ENCODE peak calls at places on chromosomes 7 and 10, in six cellular contexts. One of them, this sample, is unnamed.

GRCh38 chr10:129730272-129730992 is 233.6 kb downstream of the EBF3 start:
- DNase-seq in iris pigment epithelial cell: no peak
- DNase-seq in body of pancreas: no peak
- DNase-seq in hepatic stellate cell: no peak
- DNase-seq in K562: no peak
- DNase-seq in tibial nerve: no peak
- DNase-seq in this sample: no peak

GRCh38 chr10:77603529-77603927 is 34.1 kb downstream of the KCNMA1 start:
- DNase-seq in iris pigment epithelial cell: no peak
- DNase-seq in body of pancreas: no peak
- DNase-seq in hepatic stellate cell: no peak
- DNase-seq in K562: no peak
- DNase-seq in tibial nerve: no peak
- DNase-seq in this sample: no peak

GRCh38 chr10:124622158-124622557 is 122.0 kb downstream of the FAM53B start:
- DNase-seq in iris pigment epithelial cell: no peak
- DNase-seq in body of pancreas: no peak
- DNase-seq in hepatic stellate cell: no peak
- DNase-seq in K562: no peak
- DNase-seq in tibial nerve: no peak
- DNase-seq in this sample: no peak

GRCh38 chr7:43516581-43517342 is 66.1 kb upstream of the STK17A start:
- DNase-seq in iris pigment epithelial cell: peak
- DNase-seq in body of pancreas: no peak
- DNase-seq in hepatic stellate cell: no peak
- DNase-seq in K562: no peak
- DNase-seq in tibial nerve: no peak
- DNase-seq in this sample: no peak

GRCh38 chr7:131326576-131326975 is 1.1 kb upstream of the MKLN1 start:
- DNase-seq in iris pigment epithelial cell: no peak
- DNase-seq in body of pancreas: no peak
- DNase-seq in hepatic stellate cell: no peak
- DNase-seq in K562: peak
- DNase-seq in tibial nerve: no peak
- DNase-seq in this sample: no peak

GRCh38 chr10:78448470-78448869 is 414.8 kb downstream of the RPS24 start:
- DNase-seq in iris pigment epithelial cell: no peak
- DNase-seq in body of pancreas: no peak
- DNase-seq in hepatic stellate cell: no peak
- DNase-seq in K562: no peak
- DNase-seq in tibial nerve: no peak
- DNase-seq in this sample: no peak

GRCh38 chr7:43491984-43492383 is 90.9 kb upstream of the STK17A start:
- DNase-seq in iris pigment epithelial cell: peak
- DNase-seq in body of pancreas: no peak
- DNase-seq in hepatic stellate cell: peak
- DNase-seq in K562: no peak
- DNase-seq in tibial nerve: no peak
- DNase-seq in this sample: no peak

GRCh38 chr10:61059636-61060035 is 115.7 kb upstream of the RHOBTB1 start:
- DNase-seq in iris pigment epithelial cell: no peak
- DNase-seq in body of pancreas: no peak
- DNase-seq in hepatic stellate cell: no peak
- DNase-seq in K562: no peak
- DNase-seq in tibial nerve: no peak
- DNase-seq in this sample: no peak

GRCh38 chr7:115476666-115477065 is 553.9 kb downstream of the TFEC start:
- DNase-seq in iris pigment epithelial cell: no peak
- DNase-seq in body of pancreas: no peak
- DNase-seq in hepatic stellate cell: no peak
- DNase-seq in K562: no peak
- DNase-seq in tibial nerve: no peak
- DNase-seq in this sample: no peak

GRCh38 chr10:132045324-132045723 is 20.4 kb upstream of the JAKMIP3 start:
- DNase-seq in iris pigment epithelial cell: no peak
- DNase-seq in body of pancreas: no peak
- DNase-seq in hepatic stellate cell: no peak
- DNase-seq in K562: no peak
- DNase-seq in tibial nerve: no peak
- DNase-seq in this sample: no peak

GRCh38 chr10:69845574-69846251 is 44.0 kb downstream of the COL13A1 start:
- DNase-seq in iris pigment epithelial cell: no peak
- DNase-seq in body of pancreas: peak
- DNase-seq in hepatic stellate cell: peak
- DNase-seq in K562: no peak
- DNase-seq in tibial nerve: no peak
- DNase-seq in this sample: peak

GRCh38 chr10:12872577-12872976 is 128.9 kb downstream of the CCDC3 start:
- DNase-seq in iris pigment epithelial cell: no peak
- DNase-seq in body of pancreas: no peak
- DNase-seq in hepatic stellate cell: no peak
- DNase-seq in K562: no peak
- DNase-seq in tibial nerve: no peak
- DNase-seq in this sample: no peak

GRCh38 chr10:133438711-133439273 is 14.4 kb upstream of the SPRN start:
- DNase-seq in iris pigment epithelial cell: peak
- DNase-seq in body of pancreas: no peak
- DNase-seq in hepatic stellate cell: no peak
- DNase-seq in K562: peak
- DNase-seq in tibial nerve: no peak
- DNase-seq in this sample: no peak

GRCh38 chr7:46215987-46216567 is 295.0 kb upstream of the IGFBP3 start:
- DNase-seq in iris pigment epithelial cell: no peak
- DNase-seq in body of pancreas: peak
- DNase-seq in hepatic stellate cell: no peak
- DNase-seq in K562: no peak
- DNase-seq in tibial nerve: no peak
- DNase-seq in this sample: peak

GRCh38 chr10:84214612-84215235 is 10.6 kb downstream of the LRIT2 start:
- DNase-seq in iris pigment epithelial cell: no peak
- DNase-seq in body of pancreas: no peak
- DNase-seq in hepatic stellate cell: no peak
- DNase-seq in K562: peak
- DNase-seq in tibial nerve: no peak
- DNase-seq in this sample: no peak

GRCh38 chr7:147524726-147525245 is 1065.8 kb upstream of the C7orf33 start:
- DNase-seq in iris pigment epithelial cell: no peak
- DNase-seq in body of pancreas: no peak
- DNase-seq in hepatic stellate cell: no peak
- DNase-seq in K562: no peak
- DNase-seq in tibial nerve: no peak
- DNase-seq in this sample: no peak

GRCh38 chr7:82542665-82543064 is 99.1 kb upstream of the CACNA2D1 start:
- DNase-seq in iris pigment epithelial cell: peak
- DNase-seq in body of pancreas: no peak
- DNase-seq in hepatic stellate cell: peak
- DNase-seq in K562: no peak
- DNase-seq in tibial nerve: no peak
- DNase-seq in this sample: no peak

GRCh38 chr7:2520808-2521146 is 1.2 kb downstream of the LFNG start:
- DNase-seq in iris pigment epithelial cell: no peak
- DNase-seq in body of pancreas: no peak
- DNase-seq in hepatic stellate cell: no peak
- DNase-seq in K562: no peak
- DNase-seq in tibial nerve: no peak
- DNase-seq in this sample: no peak

GRCh38 chr7:143096146-143096545 is 35.7 kb upstream of the PIP start:
- DNase-seq in iris pigment epithelial cell: no peak
- DNase-seq in body of pancreas: no peak
- DNase-seq in hepatic stellate cell: no peak
- DNase-seq in K562: no peak
- DNase-seq in tibial nerve: no peak
- DNase-seq in this sample: no peak

GRCh38 chr10:79007843-79008319 is 60.9 kb upstream of the ZMIZ1 start:
- DNase-seq in iris pigment epithelial cell: peak
- DNase-seq in body of pancreas: no peak
- DNase-seq in hepatic stellate cell: no peak
- DNase-seq in K562: no peak
- DNase-seq in tibial nerve: peak
- DNase-seq in this sample: no peak

GRCh38 chr10:3781458-3782098 is 3.4 kb downstream of the KLF6 start:
- DNase-seq in iris pigment epithelial cell: peak
- DNase-seq in body of pancreas: peak
- DNase-seq in hepatic stellate cell: peak
- DNase-seq in K562: no peak
- DNase-seq in tibial nerve: no peak
- DNase-seq in this sample: peak

GRCh38 chr7:140698477-140698876 is 2.0 kb downstream of the NDUFB2 start:
- DNase-seq in iris pigment epithelial cell: no peak
- DNase-seq in body of pancreas: no peak
- DNase-seq in hepatic stellate cell: no peak
- DNase-seq in K562: no peak
- DNase-seq in tibial nerve: no peak
- DNase-seq in this sample: peak

GRCh38 chr7:816300-816750 is 16.0 kb upstream of the SUN1 start:
- DNase-seq in iris pigment epithelial cell: peak
- DNase-seq in body of pancreas: peak
- DNase-seq in hepatic stellate cell: peak
- DNase-seq in K562: peak
- DNase-seq in tibial nerve: peak
- DNase-seq in this sample: peak

GRCh38 chr7:73354196-73354595 is 26.2 kb downstream of the FKBP6 start:
- DNase-seq in iris pigment epithelial cell: no peak
- DNase-seq in body of pancreas: no peak
- DNase-seq in hepatic stellate cell: no peak
- DNase-seq in K562: no peak
- DNase-seq in tibial nerve: no peak
- DNase-seq in this sample: no peak

GRCh38 chr7:12067156-12067831 is 143.8 kb upstream of the TMEM106B start:
- DNase-seq in iris pigment epithelial cell: peak
- DNase-seq in body of pancreas: peak
- DNase-seq in hepatic stellate cell: peak
- DNase-seq in K562: peak
- DNase-seq in tibial nerve: peak
- DNase-seq in this sample: peak

GRCh38 chr10:123526356-123527079 is 139.6 kb upstream of the GPR26 start:
- DNase-seq in iris pigment epithelial cell: no peak
- DNase-seq in body of pancreas: no peak
- DNase-seq in hepatic stellate cell: no peak
- DNase-seq in K562: no peak
- DNase-seq in tibial nerve: no peak
- DNase-seq in this sample: no peak

GRCh38 chr10:129136074-129136473 is 331.0 kb upstream of the MGMT start:
- DNase-seq in iris pigment epithelial cell: no peak
- DNase-seq in body of pancreas: no peak
- DNase-seq in hepatic stellate cell: no peak
- DNase-seq in K562: no peak
- DNase-seq in tibial nerve: no peak
- DNase-seq in this sample: no peak

GRCh38 chr10:124354411-124355382 is 64.0 kb downstream of the OAT start:
- DNase-seq in iris pigment epithelial cell: peak
- DNase-seq in body of pancreas: peak
- DNase-seq in hepatic stellate cell: peak
- DNase-seq in K562: peak
- DNase-seq in tibial nerve: peak
- DNase-seq in this sample: peak

GRCh38 chr10:72308320-72308987 is 34.7 kb downstream of the DDIT4 start:
- DNase-seq in iris pigment epithelial cell: peak
- DNase-seq in body of pancreas: peak
- DNase-seq in hepatic stellate cell: peak
- DNase-seq in K562: peak
- DNase-seq in tibial nerve: no peak
- DNase-seq in this sample: peak

GRCh38 chr10:44674536-44674935 is 236.6 kb upstream of the TMEM72 start:
- DNase-seq in iris pigment epithelial cell: no peak
- DNase-seq in body of pancreas: no peak
- DNase-seq in hepatic stellate cell: no peak
- DNase-seq in K562: no peak
- DNase-seq in tibial nerve: no peak
- DNase-seq in this sample: no peak

GRCh38 chr7:23065974-23066373 is 39.6 kb upstream of the KLHL7 start:
- DNase-seq in iris pigment epithelial cell: peak
- DNase-seq in body of pancreas: no peak
- DNase-seq in hepatic stellate cell: no peak
- DNase-seq in K562: no peak
- DNase-seq in tibial nerve: no peak
- DNase-seq in this sample: no peak

GRCh38 chr7:79434867-79435266 is 18.6 kb downstream of the MAGI2 start:
- DNase-seq in iris pigment epithelial cell: peak
- DNase-seq in body of pancreas: no peak
- DNase-seq in hepatic stellate cell: no peak
- DNase-seq in K562: no peak
- DNase-seq in tibial nerve: no peak
- DNase-seq in this sample: no peak

GRCh38 chr10:43437141-43437860 is 390 bp downstream of the ZNF487 start:
- DNase-seq in iris pigment epithelial cell: peak
- DNase-seq in body of pancreas: no peak
- DNase-seq in hepatic stellate cell: peak
- DNase-seq in K562: no peak
- DNase-seq in tibial nerve: no peak
- DNase-seq in this sample: no peak

GRCh38 chr7:24963218-24963617 is 16.8 kb downstream of the OSBPL3 start:
- DNase-seq in iris pigment epithelial cell: peak
- DNase-seq in body of pancreas: no peak
- DNase-seq in hepatic stellate cell: no peak
- DNase-seq in K562: no peak
- DNase-seq in tibial nerve: peak
- DNase-seq in this sample: peak

GRCh38 chr7:88628363-88629085 is 131.0 kb upstream of the ZNF804B start:
- DNase-seq in iris pigment epithelial cell: no peak
- DNase-seq in body of pancreas: no peak
- DNase-seq in hepatic stellate cell: no peak
- DNase-seq in K562: no peak
- DNase-seq in tibial nerve: no peak
- DNase-seq in this sample: no peak

GRCh38 chr10:8444630-8445029 is 390.1 kb downstream of the GATA3 start:
- DNase-seq in iris pigment epithelial cell: no peak
- DNase-seq in body of pancreas: no peak
- DNase-seq in hepatic stellate cell: no peak
- DNase-seq in K562: peak
- DNase-seq in tibial nerve: no peak
- DNase-seq in this sample: no peak

GRCh38 chr10:119020627-119020946 is 8.9 kb upstream of the NANOS1 start:
- DNase-seq in iris pigment epithelial cell: peak
- DNase-seq in body of pancreas: no peak
- DNase-seq in hepatic stellate cell: no peak
- DNase-seq in K562: no peak
- DNase-seq in tibial nerve: no peak
- DNase-seq in this sample: no peak

GRCh38 chr7:40833541-40834234 is 698.9 kb downstream of the SUGCT start:
- DNase-seq in iris pigment epithelial cell: peak
- DNase-seq in body of pancreas: no peak
- DNase-seq in hepatic stellate cell: no peak
- DNase-seq in K562: no peak
- DNase-seq in tibial nerve: no peak
- DNase-seq in this sample: no peak

GRCh38 chr10:63518690-63519288 is 2.4 kb upstream of the REEP3 start:
- DNase-seq in iris pigment epithelial cell: no peak
- DNase-seq in body of pancreas: no peak
- DNase-seq in hepatic stellate cell: no peak
- DNase-seq in K562: no peak
- DNase-seq in tibial nerve: no peak
- DNase-seq in this sample: no peak